ENCODE peak calls at places on chromosomes 6 and 20, in nine cellular contexts. S, J, X, R, F, O, C, I and W are unnamed samples.

GRCh38 chr6:84825461-84825860 is 61.1 kb upstream of the TBX18 start:
- DNase-seq in S (no peak), R (no peak), J (no peak), F (no peak), O (no peak), X (no peak), I (no peak), C (no peak), W (no peak)

GRCh38 chr6:113859349-113860164 is 2.4 kb downstream of the MARCKS start:
- DNase-seq in S (peak; percentile 57), J (peak; percentile 74), C (peak; percentile 85), X (no peak), R (no peak), I (peak; percentile 16), O (peak; percentile 52), F (no peak), W (peak; percentile 50)

GRCh38 chr6:166662690-166663089 is 35.6 kb upstream of the RPS6KA2 start:
- DNase-seq in O (no peak), J (no peak), X (no peak), C (no peak), R (no peak), F (no peak), I (no peak), S (no peak), W (no peak)

GRCh38 chr6:139829557-139829956 is 455.1 kb upstream of the CITED2 start:
- DNase-seq in O (no peak), C (no peak), R (no peak), J (no peak), X (no peak), F (no peak), S (no peak), I (no peak), W (no peak)

GRCh38 chr6:2866183-2866846 is 24.7 kb upstream of the SERPINB1 start:
- DNase-seq in R (no peak), C (no peak), J (no peak), F (no peak), S (no peak), I (no peak), O (no peak), X (no peak), W (no peak)

GRCh38 chr20:59013959-59014608 is 5.1 kb upstream of the TUBB1 start:
- DNase-seq in F (peak; percentile 52), S (no peak), R (peak; percentile 52), C (no peak), I (peak; percentile 66), O (no peak), J (no peak), X (peak; percentile 51), W (no peak)

GRCh38 chr20:51454250-51454865 is 88.2 kb downstream of the NFATC2 start:
- DNase-seq in F (no peak), C (no peak), J (no peak), X (no peak), O (no peak), S (no peak), I (no peak), R (no peak), W (no peak)

GRCh38 chr20:16922834-16923233 is 174.7 kb downstream of the OTOR start:
- DNase-seq in I (no peak), C (no peak), O (no peak), J (no peak), S (no peak), R (no peak), F (no peak), X (no peak), W (no peak)

GRCh38 chr6:143620461-143620860 is 57.3 kb upstream of the PHACTR2 start:
- DNase-seq in R (no peak), O (no peak), F (no peak), J (no peak), S (no peak), I (no peak), X (no peak), C (no peak), W (no peak)

DNA sequence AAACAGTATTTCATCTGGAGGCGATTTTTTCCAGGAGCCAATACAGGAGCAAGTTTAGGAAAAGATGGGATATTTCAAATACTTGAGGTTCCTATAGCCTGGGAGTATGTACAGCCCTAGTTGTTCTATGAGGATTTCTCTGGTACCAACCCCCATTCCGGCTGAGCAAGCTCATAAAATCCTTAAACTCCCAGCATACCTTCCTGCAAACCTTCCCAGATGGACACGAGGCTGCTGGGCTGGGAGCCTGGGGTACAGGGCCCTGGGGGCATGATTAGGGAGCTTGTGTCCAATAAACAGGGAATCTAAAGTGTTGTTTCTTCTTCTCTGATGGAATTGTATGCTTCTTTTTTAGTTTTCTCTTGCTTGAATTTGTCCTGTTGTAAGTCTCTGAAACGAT is 1.5 kb downstream of the PRRC2A start:
- DNase-seq in C (no peak), X (no peak), I (no peak), S (peak; percentile 33), R (no peak), O (no peak), J (no peak), F (no peak), W (no peak)
- H3K4me1 ChIP-seq in C (peaks cover 8% of the 10 kb centered on the region), X (peaks cover 19% of the 10 kb centered on the region), I (peaks cover 17% of the 10 kb centered on the region), S (no peaks in the 10 kb centered on the region), R (peaks cover 17% of the 10 kb centered on the region), O (peaks cover 17% of the 10 kb centered on the region), J (no peaks in the 10 kb centered on the region), F (peaks cover 18% of the 10 kb centered on the region), W (no peaks in the 10 kb centered on the region)

GRCh38 chr6:159982726-159983506 is 14.0 kb downstream of the IGF2R start:
- DNase-seq in S (no peak), C (no peak), F (no peak), O (no peak), I (no peak), X (peak; percentile 35), R (peak; percentile 44), J (no peak), W (no peak)

GRCh38 chr6:159988983-159989454 is 20.1 kb downstream of the IGF2R start:
- DNase-seq in J (no peak), F (no peak), C (no peak), X (no peak), S (no peak), R (no peak), I (no peak), O (no peak), W (no peak)

GRCh38 chr6:159983641-159984080 is 14.8 kb downstream of the IGF2R start:
- DNase-seq in S (no peak), I (no peak), R (no peak), J (no peak), X (no peak), O (no peak), C (no peak), F (no peak), W (no peak)

GRCh38 chr6:159984268-159984786 is 15.4 kb downstream of the IGF2R start:
- DNase-seq in J (no peak), C (no peak), F (no peak), I (peak; percentile 73), S (no peak), O (no peak), X (no peak), R (no peak), W (no peak)

GRCh38 chr6:159985296-159985940 is 16.5 kb downstream of the IGF2R start:
- DNase-seq in F (no peak), R (no peak), O (no peak), I (no peak), C (no peak), J (no peak), X (no peak), S (no peak), W (no peak)
- H3K4me1 ChIP-seq in F (peaks cover 92% of the 10 kb centered on the region), R (peaks cover 71% of the 10 kb centered on the region), O (peaks cover 69% of the 10 kb centered on the region), I (peaks cover 95% of the 10 kb centered on the region), C (peaks cover 63% of the 10 kb centered on the region), J (peaks cover 33% of the 10 kb centered on the region), X (peaks cover 83% of the 10 kb centered on the region), S (peaks cover 33% of the 10 kb centered on the region), W (no peaks in the 10 kb centered on the region)

DNA sequence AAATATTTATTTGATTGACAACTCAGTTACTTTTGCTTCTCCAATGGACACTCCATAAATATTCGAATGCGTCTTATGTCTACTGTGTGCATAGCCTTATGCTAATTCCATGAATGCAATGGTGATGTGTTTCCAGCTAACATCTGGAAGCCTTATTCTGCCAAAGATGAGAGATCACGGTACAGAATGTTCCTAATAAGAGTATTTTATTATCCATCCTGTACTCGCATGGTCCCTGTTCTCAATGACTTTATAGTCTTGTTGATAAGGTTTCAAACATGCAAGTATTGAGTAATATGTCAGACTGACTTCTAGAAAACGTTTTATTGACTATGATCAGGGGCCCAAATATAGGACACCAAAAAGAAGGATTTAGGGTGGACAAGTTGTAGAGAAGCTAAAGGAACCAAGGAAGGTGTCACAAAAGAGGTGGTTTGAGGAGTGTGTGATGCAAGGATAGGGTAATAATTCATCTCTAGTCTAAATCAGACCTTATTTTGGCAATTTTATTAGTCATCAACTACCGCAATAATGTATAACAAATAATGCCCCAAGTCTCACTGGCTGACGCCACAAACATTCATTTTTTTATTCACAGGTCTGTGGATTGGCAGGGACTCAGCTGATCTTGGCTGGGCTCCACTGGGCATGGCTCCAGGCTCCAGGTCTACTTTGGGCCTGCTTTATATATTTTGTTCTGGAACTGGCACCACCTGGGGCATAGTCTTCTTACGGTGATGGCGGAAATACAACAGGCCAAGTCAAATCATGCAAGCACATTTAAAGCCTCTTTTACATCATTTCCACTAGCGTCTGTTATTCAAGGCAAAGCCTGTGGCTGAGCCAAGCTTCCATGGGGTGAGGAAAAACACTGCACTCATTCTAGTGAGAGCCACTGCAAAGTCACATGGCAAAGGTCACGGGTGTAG is 24.4 kb upstream of the CD83 start:
- DNase-seq in O (no peak), S (no peak), I (no peak), J (no peak), F (no peak), R (no peak), C (no peak), X (no peak), W (no peak)
- H3K4me1 ChIP-seq in O (no peaks in the 10 kb centered on the region), S (no peaks in the 10 kb centered on the region), I (no peaks in the 10 kb centered on the region), J (no peaks in the 10 kb centered on the region), F (peaks cover 32% of the 10 kb centered on the region), R (no peaks in the 10 kb centered on the region), C (no peaks in the 10 kb centered on the region), X (peaks cover 7% of the 10 kb centered on the region), W (no peaks in the 10 kb centered on the region)

GRCh38 chr20:43954704-43955243 is 40.1 kb downstream of the TOX2 start:
- DNase-seq in J (no peak), O (no peak), X (no peak), F (no peak), I (no peak), R (no peak), S (no peak), C (no peak), W (no peak)

GRCh38 chr20:43957392-43957791 is 42.7 kb downstream of the TOX2 start:
- DNase-seq in F (no peak), R (no peak), I (no peak), X (no peak), O (no peak), S (no peak), J (no peak), C (no peak), W (no peak)

GRCh38 chr20:43958626-43959025 is 44.0 kb downstream of the TOX2 start:
- DNase-seq in O (no peak), F (no peak), R (no peak), S (no peak), C (no peak), X (no peak), J (peak; percentile 33), I (no peak), W (no peak)

GRCh38 chr20:43953919-43954617 is 39.4 kb downstream of the TOX2 start:
- DNase-seq in C (no peak), J (no peak), F (no peak), R (no peak), X (no peak), I (no peak), O (no peak), S (no peak), W (no peak)

GRCh38 chr20:43955244-43956191 is 40.9 kb downstream of the TOX2 start:
- DNase-seq in X (peak; percentile 48), R (peak; percentile 44), O (no peak), S (no peak), C (no peak), F (no peak), I (peak; percentile 70), J (no peak), W (no peak)
- H3K4me1 ChIP-seq in X (peaks cover 83% of the 10 kb centered on the region), R (peaks cover 83% of the 10 kb centered on the region), O (peaks cover 51% of the 10 kb centered on the region), S (peaks cover 12% of the 10 kb centered on the region), C (peaks cover 13% of the 10 kb centered on the region), F (peaks cover 42% of the 10 kb centered on the region), I (peaks cover 34% of the 10 kb centered on the region), J (no peaks in the 10 kb centered on the region), W (peaks cover under 1% of the 10 kb centered on the region)